ENCODE peak calls at places on chromosomes 5 and 9, in four cellular contexts. One of them, this sample, is unnamed.

GRCh38 chr9:92097997-92098482 is 17.2 kb downstream of the SPTLC1 start:
- DNase-seq in K562: no peak
- DNase-seq in HepG2: no peak
- DNase-seq in GM12878: peak
- DNase-seq in this sample: peak

GRCh38 chr9:134842321-134842720 is 38.3 kb upstream of the FCN2 start:
- DNase-seq in K562: peak
- DNase-seq in HepG2: no peak
- DNase-seq in GM12878: no peak
- DNase-seq in this sample: no peak

GRCh38 chr9:13278023-13278367 is 1.5 kb downstream of the MPDZ start:
- DNase-seq in K562: no peak
- DNase-seq in HepG2: peak
- DNase-seq in GM12878: no peak
- DNase-seq in this sample: no peak

GRCh38 chr9:135002336-135002735 is 84.6 kb upstream of the FCN1 start:
- DNase-seq in K562: no peak
- DNase-seq in HepG2: no peak
- DNase-seq in GM12878: no peak
- DNase-seq in this sample: no peak

GRCh38 chr5:44051591-44051990 is 337.6 kb downstream of the FGF10 start:
- DNase-seq in K562: no peak
- DNase-seq in HepG2: no peak
- DNase-seq in GM12878: no peak
- DNase-seq in this sample: no peak

GRCh38 chr5:119302916-119303897 is 52.6 kb upstream of the TNFAIP8 start:
- DNase-seq in K562: no peak
- DNase-seq in HepG2: peak
- DNase-seq in GM12878: no peak
- DNase-seq in this sample: no peak

GRCh38 chr5:145947581-145947980 is 11.2 kb downstream of the SH3RF2 start:
- DNase-seq in K562: no peak
- DNase-seq in HepG2: no peak
- DNase-seq in GM12878: no peak
- DNase-seq in this sample: no peak

GRCh38 chr9:86517475-86517874 is 163.3 kb upstream of the TUT7 start:
- DNase-seq in K562: no peak
- DNase-seq in HepG2: no peak
- DNase-seq in GM12878: no peak
- DNase-seq in this sample: no peak

GRCh38 chr5:91266184-91266705 is 116.9 kb downstream of the ARRDC3 start:
- DNase-seq in K562: peak
- DNase-seq in HepG2: no peak
- DNase-seq in GM12878: no peak
- DNase-seq in this sample: no peak

GRCh38 chr9:95793924-95794828 is 81.3 kb upstream of the ERCC6L2 start:
- DNase-seq in K562: no peak
- DNase-seq in HepG2: no peak
- DNase-seq in GM12878: no peak
- DNase-seq in this sample: no peak

GRCh38 chr9:37663926-37664325 is 13.2 kb downstream of the FRMPD1 start:
- DNase-seq in K562: no peak
- DNase-seq in HepG2: no peak
- DNase-seq in GM12878: no peak
- DNase-seq in this sample: no peak

GRCh38 chr5:95822038-95822407 is 503 bp downstream of the GLRX start:
- DNase-seq in K562: peak
- DNase-seq in HepG2: no peak
- DNase-seq in GM12878: no peak
- DNase-seq in this sample: no peak

GRCh38 chr5:156414381-156414780 is 87.4 kb downstream of the SGCD start:
- DNase-seq in K562: no peak
- DNase-seq in HepG2: no peak
- DNase-seq in GM12878: no peak
- DNase-seq in this sample: no peak

GRCh38 chr9:121154782-121155181 is 46.9 kb downstream of the RAB14 start:
- DNase-seq in K562: peak
- DNase-seq in HepG2: no peak
- DNase-seq in GM12878: no peak
- DNase-seq in this sample: no peak

GRCh38 chr5:130323804-130324454 is 419.7 kb downstream of the CHSY3 start:
- DNase-seq in K562: no peak
- DNase-seq in HepG2: no peak
- DNase-seq in GM12878: peak
- DNase-seq in this sample: no peak

GRCh38 chr9:114271556-114272510 is 51.1 kb upstream of the ORM1 start:
- DNase-seq in K562: no peak
- DNase-seq in HepG2: peak
- DNase-seq in GM12878: no peak
- DNase-seq in this sample: no peak

GRCh38 chr5:146059349-146060220 is 45.8 kb downstream of the PLAC8L1 start:
- DNase-seq in K562: peak
- DNase-seq in HepG2: no peak
- DNase-seq in GM12878: no peak
- DNase-seq in this sample: no peak

GRCh38 chr5:6545036-6545693 is 87.7 kb downstream of the NSUN2 start:
- DNase-seq in K562: no peak
- DNase-seq in HepG2: no peak
- DNase-seq in GM12878: no peak
- DNase-seq in this sample: no peak

GRCh38 chr5:112228672-112229071 is 190.4 kb downstream of the EPB41L4A start:
- DNase-seq in K562: no peak
- DNase-seq in HepG2: no peak
- DNase-seq in GM12878: no peak
- DNase-seq in this sample: no peak

GRCh38 chr5:39283231-39283818 is 64.0 kb upstream of the FYB1 start:
- DNase-seq in K562: peak
- DNase-seq in HepG2: peak
- DNase-seq in GM12878: no peak
- DNase-seq in this sample: peak

GRCh38 chr5:126044111-126044668 is 379.0 kb upstream of the GRAMD2B start:
- DNase-seq in K562: no peak
- DNase-seq in HepG2: no peak
- DNase-seq in GM12878: no peak
- DNase-seq in this sample: no peak

GRCh38 chr5:148850836-148851235 is 24.4 kb downstream of the ADRB2 start:
- DNase-seq in K562: no peak
- DNase-seq in HepG2: no peak
- DNase-seq in GM12878: no peak
- DNase-seq in this sample: no peak

GRCh38 chr5:53362521-53362941 is 117.9 kb upstream of the FST start:
- DNase-seq in K562: no peak
- DNase-seq in HepG2: no peak
- DNase-seq in GM12878: no peak
- DNase-seq in this sample: no peak

GRCh38 chr5:129112295-129112694 is 17.7 kb downstream of the ISOC1 start:
- DNase-seq in K562: no peak
- DNase-seq in HepG2: no peak
- DNase-seq in GM12878: no peak
- DNase-seq in this sample: no peak

GRCh38 chr5:69035665-69036064 is 58.1 kb upstream of the SLC30A5 start:
- DNase-seq in K562: no peak
- DNase-seq in HepG2: no peak
- DNase-seq in GM12878: no peak
- DNase-seq in this sample: no peak

GRCh38 chr5:68798877-68799276 is 294.9 kb upstream of the SLC30A5 start:
- DNase-seq in K562: no peak
- DNase-seq in HepG2: no peak
- DNase-seq in GM12878: no peak
- DNase-seq in this sample: no peak

GRCh38 chr5:75048457-75048953 is 3.9 kb downstream of the GCNT4 start:
- DNase-seq in K562: no peak
- DNase-seq in HepG2: no peak
- DNase-seq in GM12878: peak
- DNase-seq in this sample: no peak

GRCh38 chr9:34540826-34541225 is 18.0 kb upstream of the ENHO start:
- DNase-seq in K562: no peak
- DNase-seq in HepG2: no peak
- DNase-seq in GM12878: no peak
- DNase-seq in this sample: peak

GRCh38 chr5:135709998-135710670 is 124.3 kb upstream of the SLC25A48 start:
- DNase-seq in K562: no peak
- DNase-seq in HepG2: peak
- DNase-seq in GM12878: no peak
- DNase-seq in this sample: no peak

GRCh38 chr5:138054863-138055558 is 22.1 kb upstream of the FAM13B start:
- DNase-seq in K562: peak
- DNase-seq in HepG2: peak
- DNase-seq in GM12878: no peak
- DNase-seq in this sample: no peak

GRCh38 chr9:11319477-11320060 is 706.8 kb upstream of the PTPRD start:
- DNase-seq in K562: no peak
- DNase-seq in HepG2: no peak
- DNase-seq in GM12878: no peak
- DNase-seq in this sample: no peak

GRCh38 chr5:109413463-109413862 is 3.7 kb upstream of the PJA2 start:
- DNase-seq in K562: no peak
- DNase-seq in HepG2: peak
- DNase-seq in GM12878: no peak
- DNase-seq in this sample: no peak

GRCh38 chr9:126631254-126631653 is 17.5 kb downstream of the LMX1B start:
- DNase-seq in K562: peak
- DNase-seq in HepG2: no peak
- DNase-seq in GM12878: no peak
- DNase-seq in this sample: no peak

DNA sequence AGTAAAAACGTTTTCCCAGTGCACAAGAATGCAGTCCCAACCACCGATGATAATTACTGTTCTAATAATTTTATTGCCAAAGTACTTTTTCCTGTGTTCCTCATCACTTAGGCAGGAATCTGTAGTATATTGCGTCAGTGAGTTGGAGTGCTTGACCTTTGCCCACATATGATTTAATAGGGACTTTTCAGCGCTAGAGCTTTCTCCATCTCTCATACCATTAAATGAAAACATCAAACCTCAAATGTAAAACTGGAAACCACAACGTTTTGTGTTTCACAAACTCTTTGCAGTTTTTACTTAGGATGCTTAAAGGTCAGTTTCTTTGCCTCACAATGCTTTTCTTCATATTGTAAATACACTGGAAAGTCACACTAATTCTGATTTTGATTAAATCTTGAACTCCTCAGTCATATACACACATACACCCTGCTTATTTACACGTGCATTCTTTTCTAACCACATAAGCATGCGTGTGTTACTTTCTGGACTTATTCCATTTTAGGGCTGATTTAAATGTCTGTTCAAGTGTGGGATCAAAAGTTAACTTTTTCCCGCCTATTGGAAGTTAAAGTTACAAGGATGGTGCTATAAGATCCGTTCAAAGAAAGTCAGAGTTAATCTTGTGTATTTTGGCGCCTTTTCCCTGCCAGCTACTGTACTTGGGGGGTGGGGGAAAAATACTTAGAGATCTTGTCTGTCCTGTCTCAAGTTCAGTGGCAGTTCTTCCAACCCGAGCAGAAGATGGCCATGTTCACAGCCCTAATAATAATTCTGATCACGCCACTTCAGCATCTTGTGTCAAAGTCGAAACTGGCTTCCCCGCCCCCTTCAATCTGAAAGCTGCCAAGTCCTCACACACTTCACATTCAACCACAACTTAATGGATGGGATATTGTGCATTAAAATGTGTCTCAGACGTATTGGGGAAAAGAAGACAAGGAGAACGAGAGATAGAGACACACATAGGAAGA is 6.6 kb upstream of the NFIB start:
- DNase-seq in K562: peak
- DNase-seq in HepG2: no peak
- DNase-seq in GM12878: no peak
- DNase-seq in this sample: no peak
- TF ChIP-seq HDAC6 in K562: no peak
- TF ChIP-seq HDAC6 in HepG2: no peak
- TF ChIP-seq HDAC6 in GM12878: no peak
- TF ChIP-seq HDAC6 in this sample: no peak

DNA sequence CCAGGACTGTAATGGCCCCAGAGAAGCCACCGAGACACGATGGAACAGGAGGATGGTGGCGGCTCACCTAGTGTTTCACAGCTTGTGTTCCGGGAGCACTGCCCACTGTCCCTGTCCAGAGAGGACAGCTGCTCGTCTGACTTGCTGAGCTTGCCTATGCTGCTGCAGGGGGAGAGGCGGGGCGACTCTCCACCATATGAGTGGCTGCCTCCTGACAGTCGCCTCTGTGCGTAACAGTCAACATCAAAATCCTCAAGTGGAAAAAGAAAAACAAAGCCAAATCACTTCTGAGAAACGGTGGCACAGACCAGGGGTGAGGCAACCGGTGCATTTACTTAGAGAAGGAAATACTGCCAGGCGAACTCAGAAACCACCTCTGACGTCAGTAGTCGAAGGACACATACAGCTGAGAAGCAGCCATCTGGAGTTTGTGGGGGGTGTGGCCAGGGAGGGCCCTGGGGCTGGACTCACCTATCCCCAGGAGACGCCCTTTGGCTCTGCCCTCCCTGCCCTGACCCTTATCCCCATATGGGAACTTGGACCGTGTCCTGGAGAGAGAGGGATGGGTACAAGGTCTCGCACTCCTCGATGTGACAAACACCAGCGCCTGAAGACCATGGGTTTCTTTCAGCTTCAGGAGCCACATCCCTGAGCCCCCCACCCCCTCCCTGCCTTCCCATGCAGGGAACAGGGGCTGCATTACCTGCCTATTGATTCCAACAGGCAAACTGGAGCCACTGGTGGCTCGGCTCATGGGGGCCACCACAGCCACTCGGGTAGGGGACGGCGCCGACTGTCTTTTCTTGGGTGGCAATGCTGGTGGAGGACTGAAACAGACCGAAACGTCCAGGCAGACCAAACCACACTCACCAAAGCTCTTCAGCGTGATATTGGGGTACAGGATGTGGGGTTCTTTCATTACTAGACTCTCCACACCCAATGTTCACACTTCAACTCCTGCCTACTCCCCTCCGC is 82.8 kb downstream of the PRRT1B start:
- DNase-seq in K562: no peak
- DNase-seq in HepG2: no peak
- DNase-seq in GM12878: no peak
- DNase-seq in this sample: no peak
- TF ChIP-seq HDAC6 in K562: no peak
- TF ChIP-seq HDAC6 in HepG2: no peak
- TF ChIP-seq HDAC6 in GM12878: no peak
- TF ChIP-seq HDAC6 in this sample: no peak

DNA sequence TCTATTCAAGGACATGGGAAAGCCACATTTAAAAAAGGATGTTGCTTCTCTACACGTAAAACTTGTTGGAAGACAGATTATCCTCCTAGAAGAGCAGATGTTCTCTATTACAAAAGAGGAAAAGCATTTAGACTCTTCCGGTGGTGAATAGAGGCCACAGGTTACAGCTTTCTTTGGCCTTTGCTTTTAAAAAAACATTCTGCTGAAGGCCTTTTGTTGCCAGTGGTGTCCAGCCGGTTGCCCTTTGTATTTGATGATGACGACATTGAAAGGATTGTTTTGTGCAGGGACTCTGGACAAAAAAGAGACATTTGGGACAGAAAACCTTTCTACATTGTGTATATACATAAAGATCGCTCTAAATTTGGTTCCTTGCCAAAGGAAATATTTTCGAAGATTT is 180.3 kb downstream of the C9orf152 start:
- DNase-seq in K562: no peak
- DNase-seq in HepG2: peak
- DNase-seq in GM12878: no peak
- DNase-seq in this sample: no peak
- TF ChIP-seq HDAC6 in K562: no peak
- TF ChIP-seq HDAC6 in HepG2: no peak
- TF ChIP-seq HDAC6 in GM12878: no peak
- TF ChIP-seq HDAC6 in this sample: no peak

GRCh38 chr9:98873535-98874432 is 66.3 kb downstream of the GALNT12 start:
- DNase-seq in K562: no peak
- DNase-seq in HepG2: no peak
- DNase-seq in GM12878: no peak
- DNase-seq in this sample: no peak
- TF ChIP-seq HDAC6 in K562: no peak
- TF ChIP-seq HDAC6 in HepG2: no peak
- TF ChIP-seq HDAC6 in GM12878: no peak
- TF ChIP-seq HDAC6 in this sample: no peak